ENCODE peak calls at places on chromosomes 13 and 19, in four cellular contexts. One of them, this sample, is unnamed.

GRCh38 chr13:25462301-25463125 is 90.7 kb downstream of the ATP8A2 start:
- DNase-seq in GM12878: no peak
- DNase-seq in K562: no peak
- DNase-seq in SK-N-SH: no peak
- DNase-seq in this sample: no peak

GRCh38 chr13:43269037-43269476 is 245.7 kb downstream of the DNAJC15 start:
- DNase-seq in K562: no peak
- DNase-seq in SK-N-SH: no peak
- DNase-seq in GM12878: no peak
- DNase-seq in this sample: no peak

GRCh38 chr19:31306006-31306753 is 43.1 kb downstream of the TSHZ3 start:
- DNase-seq in SK-N-SH: no peak
- DNase-seq in GM12878: no peak
- DNase-seq in K562: no peak
- DNase-seq in this sample: no peak

GRCh38 chr19:53019684-53020083 is 6.0 kb downstream of the ERVV-1 start:
- DNase-seq in SK-N-SH: no peak
- DNase-seq in GM12878: no peak
- DNase-seq in K562: peak
- DNase-seq in this sample: peak

GRCh38 chr19:46984077-46985010 is 35.3 kb upstream of the NPAS1 start:
- DNase-seq in GM12878: no peak
- DNase-seq in SK-N-SH: peak
- DNase-seq in K562: no peak
- DNase-seq in this sample: no peak

GRCh38 chr19:51441410-51442390 is 16.6 kb downstream of the SIGLEC8 start:
- DNase-seq in K562: peak
- DNase-seq in SK-N-SH: no peak
- DNase-seq in GM12878: peak
- DNase-seq in this sample: no peak

GRCh38 chr19:52172347-52172746 is 926 bp upstream of the ZNF836 start:
- DNase-seq in SK-N-SH: no peak
- DNase-seq in GM12878: no peak
- DNase-seq in K562: no peak
- DNase-seq in this sample: no peak

GRCh38 chr19:37980419-37980975 is 73.5 kb downstream of the SIPA1L3 start:
- DNase-seq in K562: no peak
- DNase-seq in GM12878: no peak
- DNase-seq in SK-N-SH: no peak
- DNase-seq in this sample: no peak

GRCh38 chr19:16062789-16063188 is 13.5 kb upstream of the TPM4 start:
- DNase-seq in GM12878: no peak
- DNase-seq in SK-N-SH: peak
- DNase-seq in K562: peak
- DNase-seq in this sample: peak

GRCh38 chr13:30705672-30706071 is 29.7 kb upstream of the ALOX5AP start:
- DNase-seq in K562: no peak
- DNase-seq in SK-N-SH: no peak
- DNase-seq in GM12878: no peak
- DNase-seq in this sample: no peak

GRCh38 chr13:83440465-83440864 is 441.8 kb downstream of the SLITRK1 start:
- DNase-seq in K562: no peak
- DNase-seq in SK-N-SH: no peak
- DNase-seq in GM12878: no peak
- DNase-seq in this sample: no peak

GRCh38 chr13:39394811-39395685 is 207.9 kb downstream of the LHFPL6 start:
- DNase-seq in GM12878: no peak
- DNase-seq in K562: no peak
- DNase-seq in SK-N-SH: peak
- DNase-seq in this sample: no peak

GRCh38 chr13:55554741-55555140 is 1586.0 kb upstream of the PRR20A start:
- DNase-seq in K562: no peak
- DNase-seq in GM12878: no peak
- DNase-seq in SK-N-SH: no peak
- DNase-seq in this sample: no peak

GRCh38 chr19:23436944-23437343 is 41.7 kb upstream of the ZNF91 start:
- DNase-seq in K562: peak
- DNase-seq in SK-N-SH: no peak
- DNase-seq in GM12878: no peak
- DNase-seq in this sample: peak

GRCh38 chr19:9309974-9310446 is 372 bp upstream of the ZNF699 start:
- DNase-seq in SK-N-SH: peak
- DNase-seq in K562: peak
- DNase-seq in GM12878: no peak
- DNase-seq in this sample: peak

GRCh38 chr13:38417727-38418126 is 68.1 kb downstream of the UFM1 start:
- DNase-seq in K562: peak
- DNase-seq in GM12878: no peak
- DNase-seq in SK-N-SH: peak
- DNase-seq in this sample: no peak

GRCh38 chr19:46784262-46785053 is 3.9 kb downstream of the SLC1A5 start:
- DNase-seq in K562: peak
- DNase-seq in GM12878: peak
- DNase-seq in SK-N-SH: peak
- DNase-seq in this sample: peak

GRCh38 chr19:41694831-41695635 is 7.0 kb upstream of the CEACAM7 start:
- DNase-seq in SK-N-SH: no peak
- DNase-seq in GM12878: no peak
- DNase-seq in K562: no peak
- DNase-seq in this sample: no peak

GRCh38 chr19:858868-859843 is at the start of gene CFD:
- DNase-seq in K562: peak
- DNase-seq in GM12878: no peak
- DNase-seq in SK-N-SH: peak
- DNase-seq in this sample: peak

GRCh38 chr19:49161987-49162386 is 4.4 kb downstream of the TRPM4 start:
- DNase-seq in SK-N-SH: no peak
- DNase-seq in GM12878: no peak
- DNase-seq in K562: no peak
- DNase-seq in this sample: no peak

GRCh38 chr19:4542896-4543351 is 3.1 kb upstream of the LRG1 start:
- DNase-seq in GM12878: no peak
- DNase-seq in SK-N-SH: no peak
- DNase-seq in K562: no peak
- DNase-seq in this sample: no peak

GRCh38 chr13:101925731-101926130 is 473.3 kb downstream of the ITGBL1 start:
- DNase-seq in SK-N-SH: no peak
- DNase-seq in GM12878: no peak
- DNase-seq in K562: no peak
- DNase-seq in this sample: no peak

GRCh38 chr13:100803091-100803490 is 128.5 kb upstream of the TMTC4 start:
- DNase-seq in K562: no peak
- DNase-seq in SK-N-SH: no peak
- DNase-seq in GM12878: no peak
- DNase-seq in this sample: no peak

GRCh38 chr19:5643060-5643459 is 20.2 kb downstream of the SAFB start:
- DNase-seq in K562: no peak
- DNase-seq in GM12878: no peak
- DNase-seq in SK-N-SH: no peak
- DNase-seq in this sample: no peak

GRCh38 chr19:46970815-46971214 is 48.8 kb upstream of the NPAS1 start:
- DNase-seq in GM12878: no peak
- DNase-seq in K562: no peak
- DNase-seq in SK-N-SH: no peak
- DNase-seq in this sample: no peak

GRCh38 chr13:85653681-85654080 is 145.5 kb downstream of the SLITRK6 start:
- DNase-seq in K562: no peak
- DNase-seq in GM12878: no peak
- DNase-seq in SK-N-SH: peak
- DNase-seq in this sample: no peak

GRCh38 chr13:43087960-43088580 is 64.7 kb downstream of the DNAJC15 start:
- DNase-seq in GM12878: no peak
- DNase-seq in K562: no peak
- DNase-seq in SK-N-SH: no peak
- DNase-seq in this sample: no peak

GRCh38 chr13:106700007-106700950 is 132.3 kb upstream of the ARGLU1 start:
- DNase-seq in K562: no peak
- DNase-seq in GM12878: no peak
- DNase-seq in SK-N-SH: no peak
- DNase-seq in this sample: no peak

GRCh38 chr19:14432817-14433453 is at the start of gene PKN1:
- DNase-seq in SK-N-SH: peak
- DNase-seq in K562: peak
- DNase-seq in GM12878: no peak
- DNase-seq in this sample: peak

GRCh38 chr13:33367186-33367895 is 81.8 kb upstream of the STARD13 start:
- DNase-seq in K562: no peak
- DNase-seq in GM12878: no peak
- DNase-seq in SK-N-SH: peak
- DNase-seq in this sample: no peak

GRCh38 chr13:78679329-78679728 is 20.4 kb upstream of the OBI1 start:
- DNase-seq in K562: no peak
- DNase-seq in GM12878: no peak
- DNase-seq in SK-N-SH: no peak
- DNase-seq in this sample: no peak

GRCh38 chr19:40604647-40605200 is 3.6 kb downstream of the LTBP4 start:
- DNase-seq in SK-N-SH: no peak
- DNase-seq in GM12878: no peak
- DNase-seq in K562: peak
- DNase-seq in this sample: no peak

GRCh38 chr13:91468301-91468700 is 69.9 kb downstream of the GPC5 start:
- DNase-seq in GM12878: no peak
- DNase-seq in K562: no peak
- DNase-seq in SK-N-SH: no peak
- DNase-seq in this sample: no peak
- TF ChIP-seq USF1 in GM12878: no peak
- TF ChIP-seq USF1 in K562: no peak
- TF ChIP-seq USF1 in SK-N-SH: no peak
- TF ChIP-seq USF1 in this sample: no peak

GRCh38 chr19:10784257-10784656 is 51.8 kb downstream of the TMED1 start:
- DNase-seq in GM12878: no peak
- DNase-seq in K562: no peak
- DNase-seq in SK-N-SH: no peak
- DNase-seq in this sample: no peak

GRCh38 chr19:10774893-10775292 is 57.0 kb downstream of the DNM2 start:
- DNase-seq in K562: no peak
- DNase-seq in GM12878: no peak
- DNase-seq in SK-N-SH: no peak
- DNase-seq in this sample: no peak

GRCh38 chr19:10776900-10777650 is 58.9 kb downstream of the TMED1 start:
- DNase-seq in SK-N-SH: no peak
- DNase-seq in K562: no peak
- DNase-seq in GM12878: no peak
- DNase-seq in this sample: no peak

GRCh38 chr19:10782795-10783194 is 53.2 kb downstream of the TMED1 start:
- DNase-seq in K562: no peak
- DNase-seq in SK-N-SH: no peak
- DNase-seq in GM12878: no peak
- DNase-seq in this sample: no peak

DNA sequence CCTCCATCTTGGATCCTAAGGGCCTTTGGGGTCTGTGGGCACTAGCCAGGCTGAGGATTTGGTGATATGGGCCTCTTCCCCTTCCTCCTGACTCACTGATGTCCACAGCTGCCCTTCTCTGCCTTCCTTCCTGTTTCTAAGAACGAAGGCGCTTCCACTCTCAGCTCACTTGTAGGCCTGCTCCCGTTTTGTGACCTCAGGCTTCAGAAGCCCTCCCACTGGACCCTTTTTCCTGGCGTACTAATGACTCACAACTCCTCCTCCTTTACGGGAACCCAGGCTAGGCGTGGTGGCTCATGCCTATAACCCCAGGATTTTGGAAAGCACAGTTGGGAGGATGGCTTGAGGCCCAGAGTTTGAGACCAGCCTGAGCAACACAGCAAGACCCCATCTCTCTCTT is 55.6 kb downstream of the TMED1 start:
- DNase-seq in K562: no peak
- DNase-seq in SK-N-SH: no peak
- DNase-seq in GM12878: no peak
- DNase-seq in this sample: no peak
- TF ChIP-seq USF2 in K562: no peak
- TF ChIP-seq USF2 in SK-N-SH: no peak
- TF ChIP-seq USF2 in GM12878: no peak
- TF ChIP-seq USF2 in this sample: no peak

DNA sequence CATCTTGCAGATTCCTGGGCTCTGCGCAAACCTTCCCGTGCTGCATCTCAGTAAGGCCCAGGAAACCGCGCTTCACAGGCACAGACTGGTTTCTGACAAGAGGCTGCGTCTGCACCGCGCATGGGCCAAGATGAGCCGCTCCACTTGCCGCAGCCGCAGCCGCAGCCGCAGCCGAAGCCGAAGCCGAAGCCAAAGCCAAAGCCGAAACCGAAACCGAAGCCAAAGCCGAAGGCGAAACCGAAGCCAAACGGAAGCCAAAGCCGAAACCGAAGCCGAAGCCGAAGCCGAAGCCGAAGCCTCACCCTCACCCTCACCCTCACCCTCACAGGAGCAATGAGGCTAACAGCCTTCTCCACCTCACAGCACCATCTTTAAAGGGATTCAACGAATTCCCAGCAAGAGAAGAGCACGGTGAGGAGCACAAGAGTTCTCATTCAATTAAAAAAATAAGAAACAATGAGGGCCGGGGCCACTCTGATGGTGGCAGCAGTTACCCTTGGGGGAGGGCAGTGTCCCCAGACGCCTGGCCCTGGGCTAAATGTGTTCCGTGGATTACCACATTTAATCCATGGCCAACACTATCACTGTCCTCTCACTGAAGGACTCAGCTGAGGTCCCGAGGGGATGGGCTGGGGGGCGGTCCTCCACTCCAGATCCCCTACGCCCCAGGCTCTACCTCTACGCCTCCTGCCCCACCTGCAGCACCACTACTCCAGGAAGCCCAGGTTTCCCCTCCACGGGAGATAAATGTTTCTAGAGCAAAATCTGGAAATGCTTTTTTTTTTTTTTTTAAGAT is 29.1 kb downstream of the ZNF787 start:
- DNase-seq in K562: no peak
- DNase-seq in GM12878: no peak
- DNase-seq in SK-N-SH: no peak
- DNase-seq in this sample: no peak
- TF ChIP-seq USF1 in K562: no peak
- TF ChIP-seq USF1 in GM12878: no peak
- TF ChIP-seq USF1 in SK-N-SH: no peak
- TF ChIP-seq USF1 in this sample: no peak

GRCh38 chr13:99656843-99657506 is 155.7 kb downstream of the TM9SF2 start:
- DNase-seq in GM12878: no peak
- DNase-seq in K562: no peak
- DNase-seq in SK-N-SH: no peak
- DNase-seq in this sample: no peak
- TF ChIP-seq USF2 in GM12878: no peak
- TF ChIP-seq USF2 in K562: no peak
- TF ChIP-seq USF2 in SK-N-SH: no peak
- TF ChIP-seq USF2 in this sample: no peak

GRCh38 chr13:113116206-113116800 is 6.3 kb upstream of the F10 start:
- DNase-seq in K562: no peak
- DNase-seq in GM12878: no peak
- DNase-seq in SK-N-SH: peak
- DNase-seq in this sample: no peak

GRCh38 chr13:113117956-113118327 is 4.7 kb upstream of the F10 start:
- DNase-seq in SK-N-SH: no peak
- DNase-seq in GM12878: no peak
- DNase-seq in K562: no peak
- DNase-seq in this sample: no peak

GRCh38 chr13:113116871-113117271 is 5.7 kb upstream of the F10 start:
- DNase-seq in GM12878: no peak
- DNase-seq in K562: no peak
- DNase-seq in SK-N-SH: peak
- DNase-seq in this sample: no peak

GRCh38 chr13:113118328-113119021 is 4.1 kb upstream of the F10 start:
- DNase-seq in K562: no peak
- DNase-seq in SK-N-SH: no peak
- DNase-seq in GM12878: no peak
- DNase-seq in this sample: no peak

GRCh38 chr13:113117335-113117872 is 5.2 kb upstream of the F10 start:
- DNase-seq in GM12878: no peak
- DNase-seq in K562: no peak
- DNase-seq in SK-N-SH: no peak
- DNase-seq in this sample: no peak
- TF ChIP-seq USF1 in GM12878: no peak
- TF ChIP-seq USF1 in K562: no peak
- TF ChIP-seq USF1 in SK-N-SH: no peak
- TF ChIP-seq USF1 in this sample: no peak

This sample was measured in WTC11.